ENCODE peak calls at places on chromosomes 4 and X, in four cellular contexts. One of them, this sample, is unnamed.

GRCh38 chr4:163404570-163404969 is 60.9 kb downstream of the NPY5R start:
- DNase-seq in AG09309: no peak
- DNase-seq in lower lobe of right lung: no peak
- DNase-seq in type B pancreatic cell: no peak
- DNase-seq in this sample: no peak

GRCh38 chr4:123943976-123944375 is 547.4 kb downstream of the SPRY1 start:
- DNase-seq in lower lobe of right lung: no peak
- DNase-seq in type B pancreatic cell: no peak
- DNase-seq in AG09309: no peak
- DNase-seq in this sample: no peak

GRCh38 chr4:76960014-76960413 is 10.5 kb downstream of the SEPTIN11 start:
- DNase-seq in AG09309: no peak
- DNase-seq in lower lobe of right lung: no peak
- DNase-seq in type B pancreatic cell: no peak
- DNase-seq in this sample: no peak

GRCh38 chrX:107736781-107737531 is 38.6 kb downstream of the TSC22D3 start:
- DNase-seq in AG09309: no peak
- DNase-seq in type B pancreatic cell: no peak
- DNase-seq in lower lobe of right lung: no peak
- DNase-seq in this sample: no peak

GRCh38 chr4:54187148-54187547 is 41.9 kb upstream of the PDGFRA start:
- DNase-seq in type B pancreatic cell: no peak
- DNase-seq in AG09309: no peak
- DNase-seq in lower lobe of right lung: no peak
- DNase-seq in this sample: no peak

GRCh38 chr4:142091691-142092182 is 455.4 kb downstream of the IL15 start:
- DNase-seq in AG09309: peak; percentile 98
- DNase-seq in lower lobe of right lung: no peak
- DNase-seq in type B pancreatic cell: no peak
- DNase-seq in this sample: no peak

GRCh38 chrX:133995759-133996158 is 10.4 kb upstream of the GPC3 start:
- DNase-seq in lower lobe of right lung: no peak
- DNase-seq in AG09309: no peak
- DNase-seq in type B pancreatic cell: no peak
- DNase-seq in this sample: no peak

GRCh38 chr4:105548483-105548882 is 3.9 kb upstream of the ARHGEF38 start:
- DNase-seq in lower lobe of right lung: no peak
- DNase-seq in AG09309: no peak
- DNase-seq in type B pancreatic cell: no peak
- DNase-seq in this sample: no peak

GRCh38 chrX:139475432-139475831 is 55.1 kb upstream of the F9 start:
- DNase-seq in type B pancreatic cell: no peak
- DNase-seq in lower lobe of right lung: no peak
- DNase-seq in AG09309: no peak
- DNase-seq in this sample: no peak
- TF ChIP-seq CTCF in type B pancreatic cell: peak; percentile 26
- TF ChIP-seq CTCF in lower lobe of right lung: no peak
- TF ChIP-seq CTCF in AG09309: peak; percentile 0
- TF ChIP-seq CTCF in this sample: no peak

GRCh38 chrX:2500091-2500680 is 590 bp downstream of the DHRSX start:
- DNase-seq in AG09309: no peak
- DNase-seq in lower lobe of right lung: peak; percentile 61
- DNase-seq in type B pancreatic cell: no peak
- DNase-seq in this sample: peak; percentile 53
- TF ChIP-seq CTCF in AG09309: no peak
- TF ChIP-seq CTCF in lower lobe of right lung: no peak
- TF ChIP-seq CTCF in type B pancreatic cell: peak; percentile 29
- TF ChIP-seq CTCF in this sample: peak; percentile 12

DNA sequence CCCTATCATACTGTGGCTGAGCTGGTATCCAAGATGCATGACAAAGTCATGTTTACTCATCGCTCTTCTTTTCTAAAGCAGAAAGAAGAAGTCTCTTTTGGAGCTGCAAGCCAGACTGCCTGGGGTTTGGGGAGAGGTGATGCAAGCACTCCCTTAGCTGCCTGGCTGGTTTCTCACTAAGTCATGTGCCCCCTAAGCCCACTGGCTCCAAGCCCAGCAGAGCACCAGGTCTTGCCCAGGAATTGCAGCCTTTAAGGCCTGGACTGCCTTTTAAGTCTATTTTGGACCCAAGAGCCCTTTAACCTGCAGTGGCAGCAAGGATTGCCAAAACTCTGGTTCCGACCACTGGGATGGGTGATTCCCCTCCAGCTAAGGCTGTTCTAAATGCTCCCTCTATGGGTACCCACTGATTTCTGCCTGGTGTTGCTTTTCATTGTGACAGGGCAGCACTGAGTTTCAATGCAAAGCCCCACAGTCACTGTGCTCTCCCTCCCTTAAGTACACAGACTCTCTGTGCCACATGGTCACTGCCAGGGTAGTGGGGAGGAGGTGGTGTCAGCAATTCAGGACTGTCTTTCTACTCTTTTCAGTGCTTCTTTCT is 548.6 kb downstream of the TLL1 start:
- DNase-seq in type B pancreatic cell: no peak
- DNase-seq in AG09309: peak; percentile 55
- DNase-seq in lower lobe of right lung: no peak
- DNase-seq in this sample: no peak
- TF ChIP-seq CTCF in type B pancreatic cell: no peak
- TF ChIP-seq CTCF in AG09309: no peak
- TF ChIP-seq CTCF in lower lobe of right lung: no peak
- TF ChIP-seq CTCF in this sample: no peak

GRCh38 chr4:38598489-38598888 is 65.5 kb upstream of the KLF3 start:
- DNase-seq in AG09309: no peak
- DNase-seq in lower lobe of right lung: no peak
- DNase-seq in type B pancreatic cell: no peak
- DNase-seq in this sample: no peak

GRCh38 chr4:38603652-38604051 is 60.3 kb upstream of the KLF3 start:
- DNase-seq in type B pancreatic cell: no peak
- DNase-seq in AG09309: no peak
- DNase-seq in lower lobe of right lung: no peak
- DNase-seq in this sample: no peak

GRCh38 chr4:38601916-38602291 is 62.1 kb upstream of the KLF3 start:
- DNase-seq in type B pancreatic cell: no peak
- DNase-seq in lower lobe of right lung: no peak
- DNase-seq in AG09309: no peak
- DNase-seq in this sample: no peak

GRCh38 chr4:38601244-38601915 is 62.6 kb upstream of the KLF3 start:
- DNase-seq in AG09309: no peak
- DNase-seq in lower lobe of right lung: no peak
- DNase-seq in type B pancreatic cell: no peak
- DNase-seq in this sample: no peak

GRCh38 chr4:38600575-38600974 is 63.4 kb upstream of the KLF3 start:
- DNase-seq in type B pancreatic cell: no peak
- DNase-seq in lower lobe of right lung: no peak
- DNase-seq in AG09309: no peak
- DNase-seq in this sample: no peak
- TF ChIP-seq CTCF in type B pancreatic cell: no peak
- TF ChIP-seq CTCF in lower lobe of right lung: no peak
- TF ChIP-seq CTCF in AG09309: no peak
- TF ChIP-seq CTCF in this sample: no peak

DNA sequence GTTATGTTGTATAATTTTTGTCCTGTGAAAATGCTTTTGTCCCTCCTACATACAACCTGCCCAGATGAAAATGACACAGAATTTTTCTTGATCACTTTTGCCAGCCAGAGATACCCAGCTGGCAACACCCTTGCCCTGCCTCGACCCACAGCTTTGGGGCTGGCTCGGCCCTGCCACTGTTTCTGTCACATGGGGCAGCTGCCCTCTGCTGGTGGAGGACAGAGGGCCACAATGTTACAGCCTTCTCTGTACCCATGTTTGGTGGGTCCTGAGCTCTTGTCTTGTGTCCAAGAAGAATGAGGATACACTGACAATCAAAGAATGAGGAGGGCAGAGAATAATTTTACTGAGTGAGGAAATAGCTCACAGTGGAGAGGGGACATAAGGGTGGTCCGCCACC is 31.1 kb downstream of the BMP15 start:
- DNase-seq in AG09309: no peak
- DNase-seq in type B pancreatic cell: no peak
- DNase-seq in lower lobe of right lung: no peak
- DNase-seq in this sample: no peak
- TF ChIP-seq CTCF in AG09309: peak; percentile 49
- TF ChIP-seq CTCF in type B pancreatic cell: peak; percentile 48
- TF ChIP-seq CTCF in lower lobe of right lung: peak; percentile 32
- TF ChIP-seq CTCF in this sample: no peak

DNA sequence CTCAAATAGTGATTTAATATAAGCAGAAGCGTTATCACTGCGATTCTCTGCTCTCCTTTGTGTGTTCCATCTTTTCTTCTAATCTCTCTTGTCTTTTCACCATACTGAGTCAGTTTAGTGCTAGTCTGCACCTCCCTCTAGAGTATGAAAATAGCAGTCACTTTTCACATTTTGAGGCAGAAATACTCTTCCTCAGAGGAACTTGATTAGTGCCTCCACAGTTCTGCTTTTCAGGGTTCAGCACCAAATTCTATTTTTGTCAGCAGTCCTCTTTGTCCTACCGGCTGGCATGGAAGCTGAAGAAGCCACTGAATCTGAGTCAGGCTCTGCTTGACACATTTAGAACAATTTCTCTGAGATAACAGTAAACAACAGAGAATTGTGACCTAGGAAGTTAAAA is 49.7 kb upstream of the ANKRD17 start:
- DNase-seq in lower lobe of right lung: no peak
- DNase-seq in type B pancreatic cell: no peak
- DNase-seq in AG09309: no peak
- DNase-seq in this sample: no peak
- TF ChIP-seq CTCF in lower lobe of right lung: no peak
- TF ChIP-seq CTCF in type B pancreatic cell: peak; percentile 29
- TF ChIP-seq CTCF in AG09309: peak; percentile 45
- TF ChIP-seq CTCF in this sample: peak; percentile 30

DNA sequence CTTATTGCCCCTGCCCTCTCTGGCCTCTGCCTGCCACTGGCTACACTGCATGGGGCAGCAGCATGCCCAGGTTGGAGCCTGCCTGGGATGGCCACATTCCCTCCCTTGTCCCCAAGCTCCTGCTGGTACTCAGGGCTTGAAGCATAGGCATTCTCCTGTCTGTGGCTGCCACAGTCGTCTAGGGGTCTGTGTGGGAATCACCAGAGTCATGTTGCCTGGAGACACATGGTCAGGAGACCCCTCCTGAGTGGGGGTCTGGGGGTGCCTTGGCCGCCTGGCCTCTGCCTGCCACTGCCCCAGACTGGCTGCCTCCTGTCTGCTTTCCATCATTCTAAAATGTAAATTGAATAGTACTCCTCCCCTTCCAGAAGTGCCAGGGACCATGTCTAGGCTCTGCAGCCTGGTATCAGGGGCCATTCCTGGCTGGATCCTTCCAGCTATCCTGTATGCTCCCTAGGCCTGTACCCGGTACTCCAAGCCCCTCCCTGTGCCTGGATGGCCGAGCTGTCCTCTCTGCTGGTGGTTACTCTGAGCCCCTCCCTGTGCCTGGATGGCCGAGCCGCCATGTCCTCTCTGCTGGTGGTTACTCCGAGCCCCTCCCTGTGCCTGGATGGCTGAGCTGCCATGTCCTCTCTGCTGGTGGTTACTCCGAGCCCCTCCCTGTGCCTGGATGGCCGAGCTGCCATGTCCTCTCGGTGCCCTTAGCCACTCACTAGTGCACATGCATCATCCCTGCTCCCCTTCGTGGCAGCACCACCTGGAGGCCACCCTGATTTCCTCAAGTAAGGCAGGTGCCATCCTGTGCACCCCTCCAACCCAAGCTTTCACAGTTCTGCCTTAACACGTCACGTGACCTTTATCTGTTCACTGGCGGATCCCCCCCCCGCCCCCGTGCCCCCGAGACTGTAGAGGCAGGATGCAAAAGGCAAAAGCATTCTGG is 5.5 kb upstream of the NKX1-1 start:
- DNase-seq in lower lobe of right lung: peak; percentile 36
- DNase-seq in type B pancreatic cell: no peak
- DNase-seq in AG09309: no peak
- DNase-seq in this sample: peak; percentile 34
- TF ChIP-seq CTCF in lower lobe of right lung: no peak
- TF ChIP-seq CTCF in type B pancreatic cell: no peak
- TF ChIP-seq CTCF in AG09309: no peak
- TF ChIP-seq CTCF in this sample: no peak

DNA sequence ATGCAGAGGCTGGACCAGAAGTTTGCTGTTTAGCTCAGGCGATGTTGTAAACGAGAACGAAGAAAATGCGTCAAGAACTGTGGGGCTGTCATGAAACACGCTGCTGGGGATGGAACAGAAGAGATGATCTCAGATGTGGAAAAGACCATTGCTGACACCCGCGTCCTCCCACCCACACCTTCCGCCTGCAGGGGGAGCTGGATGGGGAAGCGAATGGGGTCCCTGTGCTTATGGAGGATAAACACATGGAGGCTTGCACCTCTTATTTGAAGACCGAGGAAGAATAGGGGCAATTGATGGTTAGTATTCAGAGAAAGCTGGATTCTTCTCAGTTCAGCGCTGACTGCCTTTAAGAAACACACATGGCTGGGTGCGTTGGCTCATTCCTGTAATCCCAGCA is 63.9 kb downstream of the GPR143 start:
- DNase-seq in type B pancreatic cell: no peak
- DNase-seq in lower lobe of right lung: no peak
- DNase-seq in AG09309: no peak
- DNase-seq in this sample: no peak
- TF ChIP-seq CTCF in type B pancreatic cell: no peak
- TF ChIP-seq CTCF in lower lobe of right lung: no peak
- TF ChIP-seq CTCF in AG09309: no peak
- TF ChIP-seq CTCF in this sample: no peak

DNA sequence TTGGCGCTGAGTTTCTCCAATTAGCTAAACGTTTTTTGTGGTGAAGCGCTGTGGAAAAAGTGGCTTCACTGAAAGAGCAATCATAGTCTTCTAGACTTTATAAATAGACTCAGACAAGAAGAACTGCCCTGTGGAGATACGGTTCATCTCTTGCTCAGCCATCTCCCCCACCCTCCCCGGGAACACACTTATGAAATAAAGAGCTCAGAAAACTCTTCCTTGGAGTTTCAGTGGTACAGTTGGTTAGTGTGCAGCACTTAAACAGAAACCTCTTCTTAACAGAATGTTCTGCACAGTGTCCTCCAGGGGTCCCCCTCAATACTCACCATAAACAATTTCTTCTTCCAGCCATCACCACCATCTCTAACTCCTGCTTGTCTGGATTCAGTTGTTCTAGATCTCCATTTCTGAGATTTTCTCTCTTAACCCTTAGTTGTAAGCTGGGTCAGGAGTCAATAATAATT is 313.0 kb downstream of the ARHGAP10 start:
- DNase-seq in lower lobe of right lung: no peak
- DNase-seq in type B pancreatic cell: no peak
- DNase-seq in AG09309: no peak
- DNase-seq in this sample: no peak
- TF ChIP-seq CTCF in lower lobe of right lung: no peak
- TF ChIP-seq CTCF in type B pancreatic cell: peak; percentile 27
- TF ChIP-seq CTCF in AG09309: peak; percentile 17
- TF ChIP-seq CTCF in this sample: no peak

DNA sequence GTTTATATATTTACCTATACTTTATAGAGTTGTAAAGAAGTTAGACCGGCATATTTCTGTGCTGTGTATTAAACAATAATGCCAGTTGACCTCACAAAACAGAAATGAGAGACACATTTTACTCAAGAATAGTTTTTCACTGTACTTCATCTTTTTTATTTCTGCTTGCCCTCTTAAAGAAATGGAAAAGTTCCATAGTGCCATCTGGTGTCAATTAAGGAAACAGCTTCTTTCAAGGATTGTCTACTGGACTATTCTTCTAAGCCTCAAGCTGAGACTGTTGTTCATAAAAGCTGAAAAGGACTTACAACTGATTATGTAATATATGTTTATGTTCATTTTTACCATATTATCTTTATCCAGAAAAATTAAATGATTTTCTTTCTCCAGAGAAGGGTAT is 1523.8 kb downstream of the ARAP2 start:
- DNase-seq in lower lobe of right lung: no peak
- DNase-seq in type B pancreatic cell: no peak
- DNase-seq in AG09309: peak; percentile 21
- DNase-seq in this sample: no peak
- TF ChIP-seq CTCF in lower lobe of right lung: peak; percentile 38
- TF ChIP-seq CTCF in type B pancreatic cell: peak; percentile 78
- TF ChIP-seq CTCF in AG09309: peak; percentile 45
- TF ChIP-seq CTCF in this sample: no peak

This sample was measured in CD14-positive monocyte.